ENCODE peak calls at places on chromosomes 6 and 20, in nine cellular contexts. L is gastrocnemius medialis, Y is endothelial cell of umbilical vein, G is IMR-90, U is endodermal cell, V is pancreas, M is PC-3, B is cardiac muscle cell, O is tibial nerve. X is an unnamed sample. For H3K4me1, the result is how much of the 10 kb centered on the place peaks cover.

GRCh38 chr6:106927531-106928398 is 46.8 kb downstream of the CD24 start:
- DNase-seq in V (peak), O (no peak), U (peak), L (no peak), Y (peak), B (peak), M (peak), G (peak), X (no peak)

GRCh38 chr6:27237089-27237723 is 10.3 kb upstream of the PRSS16 start:
- DNase-seq in Y (peak), U (peak), B (no peak), O (no peak), L (no peak), M (peak), G (peak), V (no peak), X (no peak)

GRCh38 chr6:18214003-18214402 is 50.3 kb downstream of the DEK start:
- DNase-seq in O (no peak), L (no peak), V (no peak), G (no peak), Y (no peak), M (no peak), U (no peak), B (peak), X (no peak)

GRCh38 chr6:79391511-79391910 is 145.7 kb downstream of the LCA5 start:
- DNase-seq in U (no peak), G (no peak), L (no peak), V (no peak), Y (no peak), O (no peak), M (no peak), B (no peak), X (no peak)

GRCh38 chr6:81253821-81254220 is 498.7 kb downstream of the TENT5A start:
- DNase-seq in G (no peak), M (no peak), O (no peak), L (no peak), Y (no peak), B (no peak), U (no peak), V (no peak), X (no peak)

GRCh38 chr6:138882369-138883017 is 86.6 kb downstream of the ECT2L start:
- DNase-seq in B (no peak), L (no peak), G (no peak), Y (no peak), M (no peak), U (no peak), V (no peak), O (no peak), X (no peak)

GRCh38 chr20:64225828-64226598 is 29.5 kb upstream of the PCMTD2 start:
- DNase-seq in O (no peak), U (no peak), B (no peak), G (no peak), Y (no peak), M (no peak), L (no peak), V (peak), X (no peak)

GRCh38 chr20:13436530-13436929 is 202.2 kb downstream of the TASP1 start:
- DNase-seq in V (no peak), U (no peak), G (no peak), B (no peak), Y (no peak), M (no peak), O (no peak), L (no peak), X (no peak)

GRCh38 chr6:52491203-52492069 is 71.3 kb downstream of the EFHC1 start:
- DNase-seq in L (no peak), U (no peak), G (peak), B (no peak), O (no peak), V (no peak), Y (peak), M (no peak), X (no peak)

GRCh38 chr6:163218361-163218894 is 196.1 kb upstream of the QKI start:
- DNase-seq in U (no peak), G (no peak), O (no peak), M (no peak), V (no peak), L (no peak), Y (no peak), B (peak), X (no peak)

GRCh38 chr20:41330343-41330720 is 10.3 kb upstream of the LPIN3 start:
- DNase-seq in G (peak), V (no peak), M (no peak), L (no peak), U (no peak), B (no peak), O (no peak), Y (no peak), X (peak)

GRCh38 chr20:17671051-17671450 is 11.0 kb downstream of the RRBP1 start:
- DNase-seq in G (no peak), M (no peak), V (no peak), L (no peak), O (no peak), U (no peak), Y (no peak), B (no peak), X (no peak)

GRCh38 chr20:53654932-53655674 is 61.5 kb upstream of the ZNF217 start:
- DNase-seq in V (no peak), G (no peak), O (no peak), M (peak), L (no peak), B (no peak), Y (no peak), U (no peak), X (peak)

GRCh38 chr6:77036400-77036799 is 426.9 kb downstream of the HTR1B start:
- DNase-seq in G (peak), V (no peak), Y (no peak), O (no peak), L (no peak), M (no peak), U (no peak), B (no peak), X (no peak)

GRCh38 chr20:10347066-10347465 is 87.0 kb downstream of the MKKS start:
- DNase-seq in V (no peak), G (no peak), O (no peak), B (no peak), U (no peak), L (no peak), M (no peak), Y (no peak), X (no peak)

GRCh38 chr6:52609968-52610367 is 33.1 kb upstream of the TRAM2 start:
- DNase-seq in O (no peak), B (no peak), G (no peak), M (no peak), Y (no peak), L (no peak), U (no peak), V (no peak), X (no peak)

GRCh38 chr6:88650029-88650619 is 313.3 kb downstream of the RNGTT start:
- DNase-seq in V (no peak), Y (no peak), L (no peak), G (peak), M (no peak), B (no peak), U (no peak), O (no peak), X (no peak)

GRCh38 chr6:149904661-149905370 is 6.9 kb upstream of the RAET1E start:
- DNase-seq in G (no peak), O (no peak), B (no peak), U (peak), L (no peak), Y (no peak), M (no peak), V (no peak), X (no peak)

GRCh38 chr6:71335544-71335943 is 46.9 kb downstream of the OGFRL1 start:
- DNase-seq in L (no peak), U (no peak), Y (no peak), M (no peak), V (no peak), G (no peak), O (no peak), B (no peak), X (no peak)

GRCh38 chr6:68237205-68237604 is 397.9 kb upstream of the ADGRB3 start:
- DNase-seq in L (no peak), G (no peak), B (no peak), V (no peak), M (no peak), Y (no peak), U (no peak), O (no peak), X (no peak)

GRCh38 chr6:75208564-75209431 is 2.9 kb upstream of the COL12A1 start:
- DNase-seq in G (peak), L (peak), Y (peak), O (peak), M (peak), U (peak), B (peak), V (peak), X (peak)

GRCh38 chr6:170028629-170029345 is 262.1 kb downstream of the DLL1 start:
- DNase-seq in U (peak), M (no peak), Y (no peak), O (no peak), V (no peak), L (no peak), G (no peak), B (no peak), X (no peak)

GRCh38 chr6:7763896-7764295 is 38.0 kb downstream of the BMP6 start:
- DNase-seq in V (no peak), B (no peak), U (no peak), Y (no peak), O (no peak), G (no peak), L (no peak), M (no peak), X (no peak)

GRCh38 chr6:158068893-158069799 is 87.5 kb downstream of the SYNJ2 start:
- DNase-seq in V (no peak), U (peak), L (no peak), Y (peak), M (peak), G (peak), B (no peak), O (no peak), X (peak)

GRCh38 chr20:47117325-47117724 is 222.7 kb downstream of the EYA2 start:
- DNase-seq in M (no peak), V (no peak), G (no peak), O (no peak), U (no peak), B (no peak), L (no peak), Y (no peak), X (no peak)

GRCh38 chr20:22499475-22500174 is 84.7 kb downstream of the FOXA2 start:
- DNase-seq in M (no peak), Y (no peak), G (no peak), U (no peak), V (no peak), B (no peak), O (no peak), L (no peak), X (no peak)

GRCh38 chr6:15176816-15177215 is 69.1 kb upstream of the JARID2 start:
- DNase-seq in M (no peak), O (no peak), G (no peak), U (no peak), V (no peak), L (no peak), Y (no peak), B (no peak), X (no peak)

GRCh38 chr6:71410681-71411080 is 122.1 kb downstream of the OGFRL1 start:
- DNase-seq in V (no peak), L (no peak), G (no peak), U (no peak), B (no peak), O (no peak), M (no peak), Y (no peak), X (no peak)

GRCh38 chr6:109007521-109007920 is 87.1 kb downstream of the SESN1 start:
- DNase-seq in G (no peak), M (no peak), U (no peak), V (no peak), O (no peak), L (no peak), B (no peak), Y (no peak), X (no peak)
- H3K27ac ChIP-seq in G (no peak), M (no peak), U (no peak), V (peak), O (no peak), L (peak), B (no peak), Y (no peak), X (peak)

GRCh38 chr20:62953839-62954703 is 1.6 kb downstream of the SLC17A9 start:
- DNase-seq in B (peak), Y (peak), L (peak), O (peak), V (no peak), G (peak), M (no peak), U (peak), X (peak)
- H3K4me1 ChIP-seq in B (under half), Y (under half), L (under half), O (under half), V (under half), G (under half), M (under half), U (under half), X (under half)

DNA sequence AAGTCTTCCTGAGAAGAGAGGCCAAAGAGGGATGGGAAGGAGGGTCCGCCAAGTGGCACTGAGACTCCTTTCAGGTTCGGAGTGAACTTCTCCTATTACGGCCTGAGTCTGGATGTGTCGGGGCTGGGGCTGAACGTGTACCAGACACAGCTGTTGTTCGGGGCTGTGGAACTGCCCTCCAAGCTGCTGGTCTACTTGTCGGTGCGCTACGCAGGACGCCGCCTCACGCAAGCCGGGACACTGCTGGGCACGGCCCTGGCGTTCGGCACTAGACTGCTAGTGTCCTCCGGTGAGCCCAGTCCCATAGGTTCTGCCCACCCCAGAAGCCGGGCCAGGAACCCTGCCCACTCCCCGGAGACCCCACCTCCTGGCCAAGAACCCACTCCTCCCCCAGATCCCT is 4.1 kb downstream of the SLC22A7 start:
- DNase-seq in V (no peak), O (no peak), U (no peak), L (no peak), Y (no peak), G (no peak), B (no peak), M (no peak), X (no peak)
- H3K27ac ChIP-seq in V (no peak), O (no peak), U (no peak), L (no peak), Y (no peak), G (no peak), B (no peak), M (no peak), X (no peak)

DNA sequence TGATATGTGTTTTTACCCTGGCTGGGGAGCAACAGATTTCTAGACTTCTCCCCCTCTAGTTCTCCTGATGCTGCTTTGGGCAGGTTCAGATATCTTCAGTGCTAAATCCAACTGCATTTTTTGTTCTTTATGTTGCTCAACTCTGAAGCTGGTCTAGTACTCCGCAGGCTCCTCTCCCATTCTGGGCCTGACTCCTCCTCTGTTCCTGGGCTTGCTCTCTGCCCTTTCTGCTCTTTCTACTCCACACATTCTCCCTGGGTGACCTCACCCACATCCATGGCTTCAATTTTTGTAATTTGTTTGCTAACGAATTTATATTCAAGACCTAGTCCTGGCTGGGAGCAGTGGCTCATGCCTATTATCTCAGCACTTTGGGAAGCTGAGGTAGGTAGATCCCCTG is 6.4 kb downstream of the FYN start:
- DNase-seq in V (no peak), Y (no peak), B (no peak), U (no peak), G (no peak), L (no peak), M (no peak), O (no peak), X (no peak)
- H3K4me1 ChIP-seq in V (under half), Y (under half), B (under half), U (under half), G (under half), L (under half), M (under half), O (under half), X (under half)

DNA sequence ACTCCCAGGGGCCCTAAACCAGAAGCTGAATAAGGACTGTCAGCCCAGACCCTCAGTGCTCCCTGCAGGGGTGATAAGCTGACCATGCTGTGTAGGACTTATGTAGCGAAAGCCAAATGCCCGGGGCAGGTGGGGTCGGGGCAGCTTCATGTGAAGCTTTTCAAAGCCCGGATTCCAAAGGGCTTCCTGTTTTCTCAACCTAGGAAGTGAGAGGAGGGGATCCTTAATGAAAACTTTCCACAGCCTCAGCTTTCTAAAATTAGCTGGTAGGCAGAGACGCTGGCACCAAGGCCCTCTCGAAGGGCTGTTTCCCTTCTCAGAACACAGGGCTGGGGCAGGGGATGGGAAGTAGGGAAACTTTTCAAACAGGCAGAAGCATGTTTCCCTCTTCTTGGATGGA is 149.0 kb downstream of the NFATC2 start:
- DNase-seq in U (peak), O (no peak), G (no peak), M (no peak), B (peak), Y (peak), V (no peak), L (no peak), X (no peak)
- H3K27ac ChIP-seq in U (no peak), O (no peak), G (no peak), M (no peak), B (peak), Y (peak), V (no peak), L (peak), X (peak)

GRCh38 chr6:33212857-33213165 is 4.5 kb downstream of the RING1 start:
- DNase-seq in V (no peak), Y (no peak), M (no peak), L (no peak), O (no peak), B (no peak), G (no peak), U (no peak), X (no peak)

GRCh38 chr6:33211666-33212422 is 3.5 kb downstream of the RING1 start:
- DNase-seq in V (peak), O (no peak), M (no peak), L (no peak), U (peak), Y (no peak), B (no peak), G (no peak), X (no peak)

GRCh38 chr6:33209856-33210255 is 1.6 kb downstream of the RING1 start:
- DNase-seq in Y (no peak), L (no peak), M (no peak), U (no peak), B (no peak), V (no peak), O (no peak), G (no peak), X (no peak)

GRCh38 chr6:33213166-33213988 is 5.1 kb downstream of the RING1 start:
- DNase-seq in B (peak), V (peak), Y (no peak), O (no peak), U (peak), G (no peak), L (no peak), M (no peak), X (no peak)

DNA sequence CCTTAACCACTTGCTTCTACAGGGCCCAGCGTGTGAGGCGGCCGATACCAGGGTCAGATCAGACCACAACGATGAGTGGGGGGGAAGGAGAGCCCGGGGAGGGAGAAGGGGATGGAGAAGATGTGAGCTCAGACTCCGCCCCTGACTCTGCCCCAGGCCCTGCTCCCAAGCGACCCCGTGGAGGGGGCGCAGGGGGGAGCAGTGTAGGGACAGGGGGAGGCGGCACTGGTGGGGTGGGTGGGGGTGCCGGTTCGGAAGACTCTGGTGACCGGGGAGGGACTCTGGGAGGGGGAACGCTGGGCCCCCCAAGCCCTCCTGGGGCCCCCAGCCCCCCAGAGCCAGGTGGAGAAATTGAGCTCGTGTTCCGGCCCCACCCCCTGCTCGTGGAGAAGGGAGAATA is 2.8 kb downstream of the RING1 start:
- DNase-seq in M (no peak), O (no peak), L (no peak), U (no peak), Y (no peak), G (no peak), V (peak), B (no peak), X (peak)
- H3K4me1 ChIP-seq in M (under half), O (under half), L (under half), U (under half), Y (under half), G (under half), V (under half), B (under half), X (under half)

GRCh38 chr20:57715268-57715904 is 5.6 kb upstream of the PMEPA1 start:
- DNase-seq in O (no peak), V (no peak), U (peak), B (no peak), Y (no peak), G (no peak), M (no peak), L (no peak), X (no peak)
- H3K27ac ChIP-seq in O (no peak), V (no peak), U (no peak), B (no peak), Y (no peak), G (no peak), M (no peak), L (peak), X (peak)

DNA sequence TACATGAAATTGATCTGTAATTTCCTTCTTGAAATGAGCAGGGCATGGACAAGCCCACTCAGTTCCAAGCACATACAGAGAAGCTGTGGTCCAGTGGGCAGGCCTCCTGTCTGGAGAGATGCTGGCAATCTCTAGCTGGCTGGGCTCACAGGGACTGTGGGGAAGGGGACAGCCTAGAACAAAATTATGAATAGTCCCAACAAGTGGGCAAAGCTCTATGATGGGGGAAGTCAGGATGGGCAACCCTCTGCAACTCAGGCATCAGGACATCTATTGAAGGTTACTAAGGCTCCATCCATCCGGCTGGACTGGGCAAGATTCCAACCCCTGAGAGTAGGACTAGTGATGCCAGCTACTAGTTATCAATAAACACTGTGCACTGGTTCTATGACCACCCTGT is 40.9 kb downstream of the TRERF1 start:
- DNase-seq in L (no peak), V (no peak), G (no peak), O (no peak), Y (no peak), U (no peak), B (no peak), M (no peak), X (no peak)
- H3K4me1 ChIP-seq in L (under half), V (under half), G (under half), O (under half), Y (under half), U (under half), B (under half), M (under half), X (under half)